ENCODE peak calls at places on chromosomes 3 and 15, in four cellular contexts. F is sciatic nerve, X is GM03348, P is GM04503. N is an unnamed sample.

GRCh38 chr3:160444411-160444810 is 5.2 kb downstream of the TRIM59 start:
- DNase-seq in F (no peak), X (peak; percentile 6), P (no peak), N (no peak)

GRCh38 chr3:14358426-14359211 is 43.8 kb upstream of the SLC6A6 start:
- DNase-seq in F (peak; percentile 78), X (peak; percentile 77), P (peak; percentile 15), N (no peak)

GRCh38 chr3:44903314-44903713 is 28.9 kb downstream of the TGM4 start:
- DNase-seq in F (no peak), X (no peak), P (no peak), N (no peak)

GRCh38 chr15:68806220-68807105 is 14.2 kb downstream of the ANP32A start:
- DNase-seq in F (no peak), X (no peak), P (no peak), N (no peak)

GRCh38 chr15:98120561-98120960 is 160.1 kb downstream of the ARRDC4 start:
- DNase-seq in F (no peak), X (peak; percentile 19), P (no peak), N (no peak)

GRCh38 chr3:175865724-175866123 is 1006.6 kb downstream of the NAALADL2 start:
- DNase-seq in F (no peak), X (no peak), P (no peak), N (no peak)

GRCh38 chr15:45242289-45242688 is 9.7 kb upstream of the SLC28A2 start:
- DNase-seq in F (no peak), X (no peak), P (no peak), N (no peak)

GRCh38 chr3:192889694-192890093 is 28.0 kb downstream of the MB21D2 start:
- DNase-seq in F (no peak), X (no peak), P (no peak), N (no peak)

GRCh38 chr3:40546811-40547210 is 22.1 kb downstream of the ZNF621 start:
- DNase-seq in F (no peak), X (peak; percentile 87), P (peak; percentile 32), N (peak; percentile 19)

GRCh38 chr15:83199288-83199687 is 8.3 kb downstream of the HDGFL3 start:
- DNase-seq in F (no peak), X (no peak), P (no peak), N (no peak)

GRCh38 chr3:179015551-179016020 is 56.0 kb downstream of the ZMAT3 start:
- DNase-seq in F (no peak), X (peak; percentile 69), P (peak; percentile 39), N (peak; percentile 31)

GRCh38 chr3:129016725-129017530 is 15.8 kb downstream of the EFCC1 start:
- DNase-seq in F (no peak), X (no peak), P (no peak), N (no peak)

GRCh38 chr3:134294302-134294925 is 43.8 kb upstream of the RYK start:
- DNase-seq in F (no peak), X (no peak), P (no peak), N (no peak)

GRCh38 chr15:49242820-49243219 is 72.8 kb downstream of the GALK2 start:
- DNase-seq in F (no peak), X (peak; percentile 78), P (peak; percentile 65), N (peak; percentile 50)

GRCh38 chr15:50280271-50280670 is 14.7 kb upstream of the HDC start:
- DNase-seq in F (no peak), X (no peak), P (no peak), N (no peak)

GRCh38 chr3:194137314-194138097 is 1.6 kb downstream of the HES1 start:
- DNase-seq in F (peak; percentile 82), X (peak; percentile 53), P (no peak), N (peak; percentile 66)

GRCh38 chr15:89912145-89912673 is 543 bp downstream of the ARPIN start:
- DNase-seq in F (peak; percentile 70), X (peak; percentile 60), P (no peak), N (peak; percentile 52)

GRCh38 chr15:40722934-40723333 is 28.0 kb downstream of the RAD51 start:
- DNase-seq in F (no peak), X (no peak), P (no peak), N (no peak)

GRCh38 chr3:142724682-142725351 is 983 bp downstream of the TRPC1 start:
- DNase-seq in F (peak; percentile 62), X (peak; percentile 54), P (no peak), N (peak; percentile 37)

GRCh38 chr3:14512944-14513332 is 27.2 kb downstream of the GRIP2 start:
- DNase-seq in F (no peak), X (no peak), P (no peak), N (no peak)

GRCh38 chr3:120568624-120569023 is 27.5 kb upstream of the NDUFB4 start:
- DNase-seq in F (no peak), X (peak; percentile 20), P (no peak), N (no peak)

GRCh38 chr15:52808996-52809395 is 18.9 kb upstream of the ONECUT1 start:
- DNase-seq in F (no peak), X (no peak), P (no peak), N (no peak)

GRCh38 chr3:186425788-186426730 is 64.0 kb upstream of the DGKG start:
- DNase-seq in F (no peak), X (peak; percentile 46), P (no peak), N (peak; percentile 32)

GRCh38 chr15:57281357-57281756 is 94.9 kb upstream of the CGNL1 start:
- DNase-seq in F (no peak), X (no peak), P (no peak), N (no peak)

GRCh38 chr15:95405447-95405846 is 925.1 kb upstream of the NR2F2 start:
- DNase-seq in F (no peak), X (peak; percentile 37), P (no peak), N (peak; percentile 24)

GRCh38 chr3:191353022-191353777 is 22.9 kb upstream of the UTS2B start:
- DNase-seq in F (no peak), X (no peak), P (no peak), N (no peak)

GRCh38 chr3:32890420-32891276 is 60.8 kb upstream of the CCR4 start:
- DNase-seq in F (no peak), X (no peak), P (no peak), N (no peak)

GRCh38 chr15:62932436-62932835 is 110.1 kb upstream of the TPM1 start:
- DNase-seq in F (no peak), X (peak; percentile 60), P (peak; percentile 97), N (peak; percentile 45)

GRCh38 chr15:34239151-34239761 is 14.4 kb downstream of the EMC4 start:
- DNase-seq in F (no peak), X (peak; percentile 87), P (peak; percentile 74), N (peak; percentile 86)

GRCh38 chr3:175247629-175248028 is 388.5 kb downstream of the NAALADL2 start:
- DNase-seq in F (no peak), X (no peak), P (no peak), N (no peak)

GRCh38 chr15:36109943-36110658 is 469.3 kb upstream of the CDIN1 start:
- DNase-seq in F (no peak), X (peak; percentile 16), P (peak; percentile 45), N (no peak)

GRCh38 chr15:74383695-74384565 is 16.5 kb upstream of the CYP11A1 start:
- DNase-seq in F (no peak), X (no peak), P (no peak), N (no peak)

N was measured in hepatic stellate cell.